ENCODE peak calls at places on chromosomes 6 and 20, in nine cellular contexts. L is heart right ventricle, F is lower lobe of right lung, P is GM23338, G is left ventricle myocardium inferior, J is lung, W is heart left ventricle, K is body of pancreas, H is ascending aorta. E is an unnamed sample. For H3K4me1, the result is how much of the 10 kb centered on the place peaks cover.

GRCh38 chr20:6120491-6120988 is 2.3 kb downstream of the FERMT1 start:
- DNase-seq in K (no peak), P (peak), F (no peak), H (no peak), G (no peak), J (no peak), L (no peak), W (no peak), E (no peak)

GRCh38 chr20:50645253-50646068 is 45.9 kb downstream of the RIPOR3 start:
- DNase-seq in K (peak), F (peak), H (no peak), G (peak), L (peak), W (peak), P (peak), J (peak), E (peak)

GRCh38 chr6:28985396-28986164 is 19.5 kb downstream of the ZNF311 start:
- DNase-seq in K (peak), H (peak), F (peak), P (peak), G (peak), J (peak), L (peak), W (peak), E (peak)

GRCh38 chr20:37941992-37942391 is 39.1 kb downstream of the VSTM2L start:
- DNase-seq in G (no peak), J (no peak), P (no peak), H (no peak), K (no peak), L (no peak), F (no peak), W (no peak), E (no peak)

GRCh38 chr6:57303931-57304681 is 13.3 kb upstream of the PRIM2 start:
- DNase-seq in W (no peak), K (no peak), F (no peak), G (no peak), L (no peak), H (no peak), J (no peak), P (no peak), E (no peak)

GRCh38 chr6:109527989-109528388 is 45.0 kb upstream of the ZBTB24 start:
- DNase-seq in L (no peak), W (no peak), J (no peak), P (peak), H (no peak), K (no peak), F (no peak), G (no peak), E (no peak)

GRCh38 chr6:144360401-144360800 is 75.3 kb downstream of the UTRN start:
- DNase-seq in W (no peak), P (no peak), G (no peak), K (no peak), F (no peak), J (no peak), H (no peak), L (no peak), E (no peak)

GRCh38 chr20:21519136-21519584 is 5.3 kb upstream of the NKX2-2 start:
- DNase-seq in K (no peak), G (no peak), H (no peak), W (no peak), L (no peak), P (peak), J (no peak), F (no peak), E (no peak)

GRCh38 chr6:158758941-158759479 is 60.2 kb downstream of the EZR start:
- DNase-seq in L (no peak), P (no peak), W (no peak), K (no peak), F (no peak), G (no peak), H (no peak), J (no peak), E (no peak)

GRCh38 chr6:41272591-41273175 is 13.8 kb downstream of the TREM1 start:
- DNase-seq in W (no peak), P (no peak), G (no peak), H (no peak), L (no peak), K (no peak), F (no peak), J (no peak), E (peak)

GRCh38 chr6:33632603-33633039 is 11.5 kb downstream of the ITPR3 start:
- DNase-seq in J (peak), K (peak), L (peak), H (peak), P (peak), G (no peak), W (no peak), F (peak), E (no peak)

GRCh38 chr20:45051497-45052060 is 49.3 kb downstream of the KCNS1 start:
- DNase-seq in G (no peak), J (no peak), P (no peak), L (no peak), K (no peak), H (no peak), F (no peak), W (no peak), E (no peak)

GRCh38 chr6:12051861-12052368 is 39.8 kb downstream of the HIVEP1 start:
- DNase-seq in J (no peak), P (no peak), G (no peak), W (no peak), L (no peak), K (no peak), F (no peak), H (no peak), E (no peak)

GRCh38 chr6:37761872-37762271 is 57.7 kb upstream of the ZFAND3 start:
- DNase-seq in H (no peak), K (no peak), G (no peak), L (no peak), F (no peak), J (no peak), P (no peak), W (no peak), E (no peak)

GRCh38 chr20:64111841-64112641 is 4.7 kb upstream of the NPBWR2 start:
- DNase-seq in H (peak), P (peak), G (peak), W (peak), F (peak), L (no peak), K (no peak), J (no peak), E (no peak)

GRCh38 chr6:6494677-6495076 is 93.8 kb upstream of the LY86 start:
- DNase-seq in J (peak), L (peak), K (peak), W (peak), F (peak), H (peak), P (peak), G (peak), E (peak)

GRCh38 chr6:137709424-137710281 is 157.4 kb upstream of the TNFAIP3 start:
- DNase-seq in F (no peak), H (no peak), P (no peak), L (no peak), W (no peak), K (no peak), G (no peak), J (no peak), E (no peak)

GRCh38 chr20:1299522-1299921 is 29.4 kb downstream of the SDCBP2 start:
- DNase-seq in P (peak), L (no peak), J (no peak), F (no peak), H (no peak), W (no peak), G (no peak), K (peak), E (no peak)

GRCh38 chr6:80938131-80938530 is 814.4 kb downstream of the TENT5A start:
- DNase-seq in H (no peak), J (no peak), G (no peak), P (no peak), F (no peak), L (no peak), K (no peak), W (no peak), E (no peak)

GRCh38 chr6:22102671-22103070 is 194.2 kb downstream of the PRL start:
- DNase-seq in K (no peak), J (no peak), P (no peak), G (no peak), F (no peak), L (no peak), H (no peak), W (no peak), E (no peak)

GRCh38 chr6:107458687-107459282 is 579 bp downstream of the PDSS2 start:
- DNase-seq in K (peak), G (peak), P (peak), F (no peak), W (peak), L (no peak), H (peak), J (no peak), E (no peak)

GRCh38 chr20:49887251-49887827 is 28.0 kb downstream of the SPATA2 start:
- DNase-seq in L (peak), H (peak), F (no peak), J (no peak), K (peak), G (no peak), P (no peak), W (no peak), E (no peak)

GRCh38 chr6:167589615-167589940 is 237.1 kb upstream of the AFDN start:
- DNase-seq in L (no peak), J (no peak), F (no peak), H (no peak), G (no peak), K (no peak), W (no peak), P (no peak), E (no peak)

GRCh38 chr6:75791881-75792280 is 42.8 kb downstream of the MYO6 start:
- DNase-seq in H (no peak), G (no peak), F (no peak), P (no peak), L (no peak), W (no peak), J (no peak), K (no peak), E (no peak)

GRCh38 chr20:38113401-38114325 is 51.4 kb downstream of the TGM2 start:
- DNase-seq in K (no peak), P (peak), F (no peak), H (no peak), G (no peak), L (peak), W (no peak), J (peak), E (peak)

GRCh38 chr6:142478117-142478516 is 176.3 kb downstream of the ADGRG6 start:
- DNase-seq in L (no peak), F (peak), G (no peak), W (no peak), P (peak), H (no peak), J (no peak), K (no peak), E (no peak)

DNA sequence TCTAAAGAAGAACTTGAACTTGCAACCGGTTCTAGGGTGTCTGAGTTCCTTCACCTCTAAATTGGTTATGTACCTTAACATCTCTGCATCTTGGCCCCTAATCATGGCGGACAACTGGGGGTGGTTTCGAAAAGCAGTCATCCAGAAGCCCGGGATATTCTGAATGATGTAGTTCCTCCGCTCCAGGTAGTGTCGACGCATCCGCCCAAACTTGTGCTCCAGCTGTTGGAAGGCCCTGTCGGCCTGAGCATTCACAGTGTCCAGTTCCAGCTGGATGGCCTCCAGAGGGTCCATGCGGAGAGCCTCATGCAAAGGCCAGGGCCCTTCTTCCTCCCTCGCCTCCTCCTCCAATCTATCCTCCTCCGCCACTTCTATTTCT is 888 bp downstream of the TSPYL1 start:
- DNase-seq in G (peak), J (no peak), W (peak), K (peak), H (no peak), P (peak), F (no peak), L (peak), E (no peak)
- H3K4me1 ChIP-seq in G (half or more), J (under half), W (half or more), K (under half), H (under half), P (under half), F (half or more), L (under half), E (under half)

GRCh38 chr6:52125139-52125538 is 37.7 kb upstream of the PKHD1 start:
- DNase-seq in G (no peak), L (no peak), W (no peak), H (no peak), J (no peak), P (no peak), K (peak), F (no peak), E (peak)
- H3K4me3 ChIP-seq in G (no peak), L (no peak), W (no peak), H (no peak), J (no peak), P (no peak), K (no peak), F (no peak), E (no peak)

GRCh38 chr6:157172088-157172768 is 151.1 kb downstream of the TMEM242 start:
- DNase-seq in G (no peak), L (no peak), W (no peak), H (no peak), F (no peak), P (no peak), J (no peak), K (no peak), E (no peak)
- TF ChIP-seq CTCF in G (no peak), L (no peak), W (no peak), H (no peak), F (no peak), P (no peak), J (no peak), K (no peak), E (no peak)

DNA sequence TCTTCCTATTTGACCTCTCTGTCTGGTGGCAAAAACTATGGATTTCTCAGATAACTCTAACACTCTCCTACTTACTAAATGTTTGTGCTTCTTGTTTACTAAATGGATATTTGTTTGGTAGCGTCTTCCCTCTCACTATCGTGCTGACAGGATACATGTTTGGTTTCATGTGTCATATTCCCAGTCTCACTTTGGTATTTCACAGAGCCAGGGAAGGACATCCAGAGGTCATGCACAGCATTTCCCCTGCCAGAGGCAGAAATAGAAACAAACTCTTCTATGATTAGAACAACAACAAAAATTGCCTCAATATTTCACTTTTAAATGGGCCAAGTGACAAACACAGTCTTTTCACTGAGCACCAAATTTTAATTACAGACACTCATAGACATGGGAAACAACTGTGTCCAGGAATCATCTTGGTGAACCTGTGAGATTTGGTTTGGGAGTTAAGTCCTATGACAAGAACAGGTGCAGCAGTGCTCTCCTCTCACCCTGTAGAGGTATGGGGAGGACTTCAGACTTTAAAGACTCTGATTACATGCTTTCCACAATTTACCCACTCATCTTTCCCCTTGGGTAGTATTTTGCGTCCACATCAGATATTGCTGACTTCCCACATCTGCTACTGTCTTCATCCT is 40.3 kb downstream of the TXLNB start:
- DNase-seq in J (no peak), H (no peak), K (no peak), L (peak), F (no peak), P (no peak), W (peak), G (no peak), E (no peak)
- H3K4me1 ChIP-seq in J (under half), H (under half), K (under half), L (under half), F (under half), P (under half), W (under half), G (under half), E (under half)

GRCh38 chr20:19880256-19881079 is 122.4 kb downstream of the RIN2 start:
- DNase-seq in F (no peak), L (no peak), H (no peak), P (no peak), J (no peak), W (no peak), G (no peak), K (no peak), E (no peak)
- H3K4me3 ChIP-seq in F (no peak), L (no peak), H (no peak), P (no peak), J (no peak), W (no peak), G (no peak), K (no peak), E (no peak)

GRCh38 chr6:85580878-85581267 is 12.8 kb downstream of the SNX14 start:
- DNase-seq in J (no peak), K (peak), F (no peak), W (peak), H (no peak), L (peak), G (peak), P (peak), E (no peak)
- TF ChIP-seq CTCF in J (no peak), K (no peak), F (no peak), W (no peak), H (no peak), L (no peak), G (peak), P (no peak), E (no peak)

E was measured in esophagus muscularis mucosa.